ENCODE peak calls at places on chromosomes 6 and 20, in ten cellular contexts. L is NCI-H2171 treated with DMSO at 0.1 percent for 48 hours, N is activated gamma-delta T cell treated with Interleukin-2 at 50 U/mL for 16 hours, H is LHCN-M2, Y is smooth muscle cell of the brain vasculature, T is skeletal muscle cell, W is left kidney, Z is brain microvascular endothelial cell, C is NCI-H1930, A is NCI-H526 treated with DMSO at 0.1 percent for 48 hours. D is an unnamed sample.

GRCh38 chr20:13745784-13746183 is 38.9 kb downstream of the ESF1 start:
- DNase-seq in W (no peak), C (no peak), Y (no peak), T (no peak), N (no peak), H (no peak), L (no peak), A (no peak), Z (peak), D (no peak)

GRCh38 chr20:2330090-2330695 is 34.4 kb downstream of the TGM3 start:
- DNase-seq in W (peak), A (no peak), Z (no peak), T (no peak), L (peak), C (peak), Y (no peak), N (no peak), H (no peak), D (no peak)

GRCh38 chr6:157022022-157022740 is 245.0 kb downstream of the ARID1B start:
- DNase-seq in H (peak), W (peak), Z (peak), L (peak), C (peak), Y (no peak), A (peak), N (peak), T (peak), D (peak)

GRCh38 chr6:96899599-96899998 is 1.9 kb upstream of the NDUFAF4 start:
- DNase-seq in Z (no peak), N (no peak), Y (no peak), W (no peak), A (no peak), T (no peak), C (no peak), L (no peak), H (no peak), D (no peak)

GRCh38 chr20:44494681-44495080 is 19.0 kb downstream of the TTPAL start:
- DNase-seq in C (no peak), Y (no peak), L (no peak), A (no peak), H (no peak), T (no peak), Z (peak), N (no peak), W (no peak), D (no peak)

GRCh38 chr6:125821825-125822281 is 31.1 kb downstream of the NCOA7 start:
- DNase-seq in A (no peak), L (peak), T (no peak), H (no peak), N (no peak), Z (no peak), Y (no peak), C (peak), W (peak), D (no peak)

GRCh38 chr6:41053056-41053455 is at the start of gene APOBEC2:
- DNase-seq in N (no peak), A (no peak), W (peak), H (no peak), Y (no peak), Z (no peak), C (no peak), T (no peak), L (peak), D (no peak)

GRCh38 chr6:1789092-1789491 is 179.4 kb downstream of the FOXC1 start:
- DNase-seq in L (no peak), T (no peak), Z (peak), N (no peak), A (no peak), H (no peak), C (no peak), Y (no peak), W (no peak), D (peak)

GRCh38 chr6:28884423-28885148 is 39.2 kb downstream of the TRIM27 start:
- DNase-seq in A (no peak), N (peak), T (no peak), W (peak), H (no peak), Y (no peak), L (peak), C (peak), Z (no peak), D (no peak)

GRCh38 chr20:24718696-24719095 is 230.4 kb upstream of the CST7 start:
- DNase-seq in Y (no peak), N (no peak), T (no peak), W (no peak), A (no peak), L (peak), H (peak), C (no peak), Z (no peak), D (no peak)

GRCh38 chr6:6713660-6714446 is 125.3 kb downstream of the LY86 start:
- DNase-seq in A (no peak), T (no peak), N (no peak), Y (no peak), H (peak), C (no peak), L (no peak), Z (peak), W (peak), D (no peak)

GRCh38 chr6:11973238-11973637 is 38.9 kb upstream of the HIVEP1 start:
- DNase-seq in A (no peak), N (no peak), Z (no peak), T (no peak), Y (no peak), L (no peak), H (no peak), C (no peak), W (no peak), D (no peak)

GRCh38 chr20:22805219-22805618 is 220.8 kb upstream of the FOXA2 start:
- DNase-seq in N (no peak), W (peak), Y (peak), A (no peak), T (no peak), C (no peak), H (peak), Z (peak), L (no peak), D (peak)

GRCh38 chr6:158185729-158186456 is 17.7 kb downstream of the GTF2H5 start:
- DNase-seq in Y (no peak), H (peak), Z (peak), T (no peak), W (no peak), A (no peak), L (no peak), C (no peak), N (no peak), D (peak)

GRCh38 chr6:149499066-149499465 is 14.3 kb upstream of the ZC3H12D start:
- DNase-seq in Y (peak), L (peak), T (peak), W (no peak), A (no peak), H (peak), N (no peak), Z (peak), C (no peak), D (peak)

GRCh38 chr6:83071707-83072106 is 4.2 kb downstream of the DOP1A start:
- DNase-seq in A (no peak), Y (no peak), T (no peak), H (no peak), L (no peak), C (no peak), Z (no peak), N (no peak), W (no peak), D (no peak)

GRCh38 chr6:20069130-20069529 is 143.1 kb downstream of the MBOAT1 start:
- DNase-seq in L (no peak), H (no peak), T (no peak), Z (no peak), Y (no peak), A (no peak), N (no peak), W (peak), C (peak), D (no peak)

GRCh38 chr20:54377992-54378773 is 97.2 kb upstream of the DOK5 start:
- DNase-seq in Y (no peak), W (peak), L (peak), N (no peak), C (no peak), Z (no peak), H (no peak), A (no peak), T (no peak), D (no peak)

GRCh38 chr6:18579869-18580268 is 192.7 kb downstream of the RNF144B start:
- DNase-seq in Z (no peak), H (no peak), C (no peak), T (no peak), N (no peak), A (no peak), W (no peak), Y (no peak), L (no peak), D (no peak)

GRCh38 chr20:49340161-49340966 is 62.5 kb upstream of the ZNFX1 start:
- DNase-seq in C (no peak), L (no peak), Z (no peak), A (no peak), N (no peak), Y (no peak), T (no peak), W (no peak), H (peak), D (no peak)

GRCh38 chr20:31394900-31395299 is 4.5 kb upstream of the DEFB119 start:
- DNase-seq in Z (no peak), Y (no peak), W (no peak), T (no peak), L (no peak), C (no peak), N (no peak), H (no peak), A (no peak), D (no peak)

GRCh38 chr6:170292778-170293164 is 1.9 kb upstream of the DLL1 start:
- DNase-seq in L (peak), N (no peak), W (peak), T (no peak), H (peak), A (peak), Y (no peak), Z (no peak), C (no peak), D (no peak)

GRCh38 chr6:39908838-39909583 is 25.3 kb downstream of the MOCS1 start:
- DNase-seq in A (no peak), Z (no peak), H (no peak), N (no peak), W (no peak), Y (no peak), L (no peak), C (no peak), T (no peak), D (no peak)

GRCh38 chr6:17088091-17088611 is 13.7 kb upstream of the STMND1 start:
- DNase-seq in Y (no peak), A (no peak), H (no peak), T (no peak), L (no peak), Z (no peak), C (no peak), W (no peak), N (no peak), D (no peak)

GRCh38 chr6:9659848-9660247 is 755.0 kb downstream of the TFAP2A start:
- DNase-seq in C (no peak), Y (no peak), T (no peak), Z (no peak), N (no peak), A (no peak), W (no peak), L (no peak), H (no peak), D (no peak)

GRCh38 chr6:97025088-97025487 is 100.6 kb downstream of the KLHL32 start:
- DNase-seq in T (no peak), Z (no peak), H (no peak), W (no peak), L (no peak), N (no peak), C (no peak), Y (no peak), A (no peak), D (no peak)

GRCh38 chr20:31605902-31606677 is 1.0 kb downstream of the ID1 start:
- DNase-seq in Y (no peak), T (no peak), L (no peak), A (no peak), N (no peak), W (peak), Z (no peak), C (no peak), H (peak), D (no peak)

GRCh38 chr20:1946442-1946761 is 47.5 kb downstream of the PDYN start:
- DNase-seq in C (no peak), A (no peak), Y (no peak), H (no peak), N (no peak), Z (no peak), W (no peak), T (no peak), L (no peak), D (no peak)

GRCh38 chr20:57498425-57499400 is 26.2 kb downstream of the CTCFL start:
- DNase-seq in A (peak), H (no peak), N (peak), Z (peak), C (no peak), T (peak), Y (no peak), L (peak), W (peak), D (no peak)